ENCODE peak calls at places on chromosomes 5 and 9, in nine cellular contexts. One of them, this sample, is unnamed.

GRCh38 chr5:160506006-160507004 is 84.7 kb downstream of the PTTG1 start:
- DNase-seq in testis: no peak
- DNase-seq in GM12865: peak; percentile 83
- DNase-seq in A549: no peak
- DNase-seq in kidney epithelial cell: no peak
- DNase-seq in neural progenitor cell: peak; percentile 23
- DNase-seq in astrocyte: peak; percentile 43
- DNase-seq in heart left ventricle: peak; percentile 34
- DNase-seq in CD8-positive, alpha-beta T cell: peak; percentile 56
- DNase-seq in this sample: peak; percentile 32

GRCh38 chr5:66960373-66961137 is 236.0 kb downstream of the CD180 start:
- DNase-seq in testis: peak; percentile 22
- DNase-seq in GM12865: no peak
- DNase-seq in A549: no peak
- DNase-seq in kidney epithelial cell: no peak
- DNase-seq in neural progenitor cell: no peak
- DNase-seq in astrocyte: peak; percentile 60
- DNase-seq in heart left ventricle: no peak
- DNase-seq in CD8-positive, alpha-beta T cell: no peak
- DNase-seq in this sample: peak; percentile 34

GRCh38 chr5:86175224-86175623 is 442.5 kb upstream of the COX7C start:
- DNase-seq in testis: no peak
- DNase-seq in GM12865: peak; percentile 65
- DNase-seq in A549: no peak
- DNase-seq in kidney epithelial cell: no peak
- DNase-seq in neural progenitor cell: no peak
- DNase-seq in astrocyte: no peak
- DNase-seq in heart left ventricle: no peak
- DNase-seq in CD8-positive, alpha-beta T cell: no peak
- DNase-seq in this sample: no peak

GRCh38 chr9:110996436-110997224 is 41.6 kb downstream of the LPAR1 start:
- DNase-seq in testis: peak; percentile 19
- DNase-seq in GM12865: no peak
- DNase-seq in A549: no peak
- DNase-seq in kidney epithelial cell: no peak
- DNase-seq in neural progenitor cell: no peak
- DNase-seq in astrocyte: peak; percentile 72
- DNase-seq in heart left ventricle: peak; percentile 42
- DNase-seq in CD8-positive, alpha-beta T cell: no peak
- DNase-seq in this sample: peak; percentile 89

GRCh38 chr5:131466171-131466766 is 168.8 kb downstream of the RAPGEF6 start:
- DNase-seq in testis: no peak
- DNase-seq in GM12865: no peak
- DNase-seq in A549: no peak
- DNase-seq in kidney epithelial cell: peak; percentile 38
- DNase-seq in neural progenitor cell: no peak
- DNase-seq in astrocyte: peak; percentile 92
- DNase-seq in heart left ventricle: no peak
- DNase-seq in CD8-positive, alpha-beta T cell: no peak
- DNase-seq in this sample: peak; percentile 98

GRCh38 chr9:65437724-65438123 is 152.7 kb upstream of the FOXD4L5 start:
- DNase-seq in testis: no peak
- DNase-seq in GM12865: no peak
- DNase-seq in A549: no peak
- DNase-seq in kidney epithelial cell: no peak
- DNase-seq in neural progenitor cell: no peak
- DNase-seq in astrocyte: no peak
- DNase-seq in heart left ventricle: no peak
- DNase-seq in CD8-positive, alpha-beta T cell: no peak
- DNase-seq in this sample: no peak

GRCh38 chr5:171826132-171826531 is 40.5 kb downstream of the SMIM23 start:
- DNase-seq in testis: no peak
- DNase-seq in GM12865: no peak
- DNase-seq in A549: no peak
- DNase-seq in kidney epithelial cell: peak; percentile 7
- DNase-seq in neural progenitor cell: no peak
- DNase-seq in astrocyte: peak; percentile 43
- DNase-seq in heart left ventricle: no peak
- DNase-seq in CD8-positive, alpha-beta T cell: no peak
- DNase-seq in this sample: peak; percentile 16

GRCh38 chr5:77560677-77561263 is 68.7 kb upstream of the WDR41 start:
- DNase-seq in testis: no peak
- DNase-seq in GM12865: peak; percentile 60
- DNase-seq in A549: peak; percentile 13
- DNase-seq in kidney epithelial cell: peak; percentile 26
- DNase-seq in neural progenitor cell: peak; percentile 54
- DNase-seq in astrocyte: peak; percentile 17
- DNase-seq in heart left ventricle: no peak
- DNase-seq in CD8-positive, alpha-beta T cell: no peak
- DNase-seq in this sample: peak; percentile 66

GRCh38 chr5:133714161-133714915 is 102.0 kb upstream of the FSTL4 start:
- DNase-seq in testis: no peak
- DNase-seq in GM12865: no peak
- DNase-seq in A549: no peak
- DNase-seq in kidney epithelial cell: no peak
- DNase-seq in neural progenitor cell: no peak
- DNase-seq in astrocyte: peak; percentile 86
- DNase-seq in heart left ventricle: no peak
- DNase-seq in CD8-positive, alpha-beta T cell: no peak
- DNase-seq in this sample: peak; percentile 84

GRCh38 chr5:115460476-115460875 is 84.1 kb downstream of the FEM1C start:
- DNase-seq in testis: no peak
- DNase-seq in GM12865: peak; percentile 75
- DNase-seq in A549: peak; percentile 27
- DNase-seq in kidney epithelial cell: no peak
- DNase-seq in neural progenitor cell: no peak
- DNase-seq in astrocyte: peak; percentile 91
- DNase-seq in heart left ventricle: peak; percentile 80
- DNase-seq in CD8-positive, alpha-beta T cell: no peak
- DNase-seq in this sample: peak; percentile 96

DNA sequence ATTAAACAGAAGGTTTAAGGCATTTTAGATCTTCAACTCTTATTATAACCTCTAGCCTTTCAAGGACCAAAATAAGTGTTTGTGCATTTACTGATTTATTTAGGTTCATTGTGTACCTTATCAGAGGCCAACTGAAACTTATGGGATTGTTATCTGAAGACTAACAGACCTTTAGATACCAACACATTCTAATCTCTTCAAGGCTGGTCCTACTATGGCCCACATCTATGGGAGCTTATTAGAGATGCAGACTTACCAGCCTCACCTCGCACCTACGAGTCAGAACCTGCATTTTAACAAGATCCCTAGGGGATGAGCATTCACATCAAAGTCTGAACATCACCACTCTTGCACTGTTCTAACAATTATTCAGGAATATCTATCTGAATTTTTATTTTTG is 1.9 kb downstream of the IARS1 start:
- DNase-seq in testis: no peak
- DNase-seq in GM12865: no peak
- DNase-seq in A549: no peak
- DNase-seq in kidney epithelial cell: no peak
- DNase-seq in neural progenitor cell: no peak
- DNase-seq in astrocyte: no peak
- DNase-seq in heart left ventricle: no peak
- DNase-seq in CD8-positive, alpha-beta T cell: no peak
- DNase-seq in this sample: no peak
- H3K4me3 ChIP-seq in testis: no peak overlapping the region
- H3K4me3 ChIP-seq in GM12865: peak overlapping the region; percentile 95
- H3K4me3 ChIP-seq in A549: peak overlapping the region; percentile 73
- H3K4me3 ChIP-seq in kidney epithelial cell: no peak overlapping the region
- H3K4me3 ChIP-seq in neural progenitor cell: no peak overlapping the region
- H3K4me3 ChIP-seq in astrocyte: peak overlapping the region; percentile 91
- H3K4me3 ChIP-seq in heart left ventricle: no peak overlapping the region
- H3K4me3 ChIP-seq in CD8-positive, alpha-beta T cell: no peak overlapping the region
- H3K4me3 ChIP-seq in this sample: peak overlapping the region; percentile 96

GRCh38 chr5:102089883-102090282 is 206.2 kb downstream of the SLCO4C1 start:
- DNase-seq in testis: no peak
- DNase-seq in GM12865: no peak
- DNase-seq in A549: no peak
- DNase-seq in kidney epithelial cell: no peak
- DNase-seq in neural progenitor cell: peak; percentile 57
- DNase-seq in astrocyte: no peak
- DNase-seq in heart left ventricle: no peak
- DNase-seq in CD8-positive, alpha-beta T cell: no peak
- DNase-seq in this sample: no peak

GRCh38 chr5:102090770-102091169 is 205.3 kb downstream of the SLCO4C1 start:
- DNase-seq in testis: peak; percentile 57
- DNase-seq in GM12865: peak; percentile 39
- DNase-seq in A549: no peak
- DNase-seq in kidney epithelial cell: no peak
- DNase-seq in neural progenitor cell: peak; percentile 80
- DNase-seq in astrocyte: no peak
- DNase-seq in heart left ventricle: no peak
- DNase-seq in CD8-positive, alpha-beta T cell: no peak
- DNase-seq in this sample: no peak
- TF ChIP-seq CTCF in testis: no peak
- TF ChIP-seq CTCF in GM12865: peak; percentile 48
- TF ChIP-seq CTCF in A549: no peak
- TF ChIP-seq CTCF in kidney epithelial cell: peak; percentile 46
- TF ChIP-seq CTCF in neural progenitor cell: peak; percentile 73
- TF ChIP-seq CTCF in astrocyte: no peak
- TF ChIP-seq CTCF in heart left ventricle: no peak
- TF ChIP-seq CTCF in CD8-positive, alpha-beta T cell: no peak
- TF ChIP-seq CTCF in this sample: no peak

DNA sequence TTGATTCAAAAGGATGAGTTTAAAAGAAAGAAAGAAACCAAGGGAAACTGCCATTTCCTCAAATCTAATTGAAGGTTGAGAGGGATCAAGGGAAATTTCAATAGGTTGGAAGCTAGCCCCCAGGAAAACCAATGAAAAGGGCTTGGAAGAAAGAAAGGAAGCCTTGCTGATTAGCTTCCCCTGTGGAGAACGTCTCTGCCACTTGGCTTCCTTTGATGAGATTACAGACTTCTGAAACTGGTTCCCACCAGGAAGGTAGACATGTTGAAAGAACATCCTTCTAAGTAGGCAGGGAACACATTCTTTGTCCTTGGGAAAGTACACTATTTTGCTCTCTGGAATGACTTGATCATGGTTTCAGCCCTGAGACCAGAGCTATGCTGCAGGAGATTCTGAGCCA is 65.5 kb upstream of the DMRTA1 start:
- DNase-seq in testis: no peak
- DNase-seq in GM12865: no peak
- DNase-seq in A549: no peak
- DNase-seq in kidney epithelial cell: no peak
- DNase-seq in neural progenitor cell: peak; percentile 90
- DNase-seq in astrocyte: no peak
- DNase-seq in heart left ventricle: no peak
- DNase-seq in CD8-positive, alpha-beta T cell: no peak
- DNase-seq in this sample: no peak
- H3K4me3 ChIP-seq in testis: no peak overlapping the region
- H3K4me3 ChIP-seq in GM12865: no peak overlapping the region
- H3K4me3 ChIP-seq in A549: no peak overlapping the region
- H3K4me3 ChIP-seq in kidney epithelial cell: no peak overlapping the region
- H3K4me3 ChIP-seq in neural progenitor cell: peak overlapping the region; percentile 11
- H3K4me3 ChIP-seq in astrocyte: no peak overlapping the region
- H3K4me3 ChIP-seq in heart left ventricle: no peak overlapping the region
- H3K4me3 ChIP-seq in CD8-positive, alpha-beta T cell: no peak overlapping the region
- H3K4me3 ChIP-seq in this sample: no peak overlapping the region

GRCh38 chr5:43609752-43610151 is 6.8 kb downstream of the NNT start:
- DNase-seq in testis: no peak
- DNase-seq in GM12865: peak; percentile 58
- DNase-seq in A549: no peak
- DNase-seq in kidney epithelial cell: no peak
- DNase-seq in neural progenitor cell: no peak
- DNase-seq in astrocyte: no peak
- DNase-seq in heart left ventricle: no peak
- DNase-seq in CD8-positive, alpha-beta T cell: no peak
- DNase-seq in this sample: peak; percentile 7
- TF ChIP-seq CTCF in testis: no peak
- TF ChIP-seq CTCF in GM12865: peak; percentile 43
- TF ChIP-seq CTCF in A549: no peak
- TF ChIP-seq CTCF in kidney epithelial cell: peak; percentile 16
- TF ChIP-seq CTCF in neural progenitor cell: peak; percentile 11
- TF ChIP-seq CTCF in astrocyte: peak; percentile 6
- TF ChIP-seq CTCF in heart left ventricle: no peak
- TF ChIP-seq CTCF in CD8-positive, alpha-beta T cell: no peak
- TF ChIP-seq CTCF in this sample: peak; percentile 37

DNA sequence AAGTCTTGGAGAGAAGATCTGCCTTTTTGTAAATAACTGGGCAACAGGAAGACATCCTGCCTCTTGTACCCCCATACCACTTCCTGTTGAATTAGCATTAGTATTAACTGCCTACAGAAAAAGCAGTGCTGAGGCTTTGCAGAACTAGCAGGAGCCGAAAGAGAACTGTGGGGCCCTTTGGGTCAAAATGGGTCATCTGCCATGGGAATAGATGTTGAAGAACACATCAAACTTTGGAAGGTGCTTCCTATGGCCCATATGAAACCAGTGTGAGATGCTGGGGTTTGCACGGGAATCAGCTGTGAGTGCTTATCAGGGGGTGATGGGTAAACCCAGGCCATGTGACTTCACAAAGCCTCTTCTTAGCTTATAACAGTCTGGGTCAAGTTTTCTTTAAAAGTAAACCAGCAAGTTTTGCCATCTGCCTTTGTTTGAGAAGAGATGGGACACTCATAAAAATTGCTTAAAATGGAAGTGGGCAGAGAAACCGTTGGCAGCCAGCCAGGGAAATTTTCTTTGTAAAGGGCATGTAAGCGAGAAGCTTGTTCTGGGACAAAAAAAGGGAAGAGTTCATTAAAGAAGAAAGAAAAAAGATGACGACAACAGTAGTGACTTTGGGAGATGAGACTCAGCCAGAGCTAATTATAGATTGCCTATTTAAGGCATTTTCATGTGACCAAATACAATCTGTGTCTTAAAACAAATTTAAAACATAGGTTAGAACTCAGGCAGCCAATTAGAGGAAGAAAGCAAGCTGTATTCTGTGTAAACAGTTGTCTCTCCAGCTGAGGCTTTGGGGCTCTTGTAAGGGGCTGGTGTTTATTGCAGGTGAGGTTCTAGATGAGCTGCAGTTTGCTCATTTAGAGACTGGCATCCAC is 4.4 kb downstream of the SLC25A25 start:
- DNase-seq in testis: peak; percentile 86
- DNase-seq in GM12865: peak; percentile 82
- DNase-seq in A549: no peak
- DNase-seq in kidney epithelial cell: no peak
- DNase-seq in neural progenitor cell: no peak
- DNase-seq in astrocyte: peak; percentile 65
- DNase-seq in heart left ventricle: peak; percentile 81
- DNase-seq in CD8-positive, alpha-beta T cell: no peak
- DNase-seq in this sample: peak; percentile 84
- H3K4me3 ChIP-seq in testis: no peak overlapping the region
- H3K4me3 ChIP-seq in GM12865: peak overlapping the region; percentile 57
- H3K4me3 ChIP-seq in A549: no peak overlapping the region
- H3K4me3 ChIP-seq in kidney epithelial cell: no peak overlapping the region
- H3K4me3 ChIP-seq in neural progenitor cell: no peak overlapping the region
- H3K4me3 ChIP-seq in astrocyte: peak overlapping the region; percentile 29
- H3K4me3 ChIP-seq in heart left ventricle: no peak overlapping the region
- H3K4me3 ChIP-seq in CD8-positive, alpha-beta T cell: peak overlapping the region; percentile 55
- H3K4me3 ChIP-seq in this sample: no peak overlapping the region

This sample was measured in fibroblast of mammary gland.